ENCODE peak calls at places on chromosomes 12 and 14, in ten cellular contexts. One of them, this sample, is unnamed.

GRCh38 chr12:125892276-125892675 is 827.0 kb downstream of the AACS start:
- DNase-seq in effector CD4-positive, alpha-beta T cell: no peak
- DNase-seq in NCI-H1417: no peak
- DNase-seq in activated CD8-positive, alpha-beta memory T cell treated with anti-CD3 and anti-CD28 coated beads for 4 hours: no peak
- DNase-seq in GM10248: no peak
- DNase-seq in CD8-positive, alpha-beta memory T cell: no peak
- DNase-seq in uterus: no peak
- DNase-seq in left lung: no peak
- DNase-seq in ELF-1: no peak
- DNase-seq in frontal cortex: no peak
- DNase-seq in this sample: no peak

GRCh38 chr14:70002589-70003240 is 123.5 kb downstream of the SMOC1 start:
- DNase-seq in effector CD4-positive, alpha-beta T cell: no peak
- DNase-seq in NCI-H1417: no peak
- DNase-seq in activated CD8-positive, alpha-beta memory T cell treated with anti-CD3 and anti-CD28 coated beads for 4 hours: no peak
- DNase-seq in GM10248: no peak
- DNase-seq in CD8-positive, alpha-beta memory T cell: no peak
- DNase-seq in uterus: no peak
- DNase-seq in left lung: no peak
- DNase-seq in ELF-1: no peak
- DNase-seq in frontal cortex: no peak
- DNase-seq in this sample: no peak

GRCh38 chr12:53217930-53218307 is 10.9 kb upstream of the ITGB7 start:
- DNase-seq in effector CD4-positive, alpha-beta T cell: no peak
- DNase-seq in NCI-H1417: no peak
- DNase-seq in activated CD8-positive, alpha-beta memory T cell treated with anti-CD3 and anti-CD28 coated beads for 4 hours: no peak
- DNase-seq in GM10248: no peak
- DNase-seq in CD8-positive, alpha-beta memory T cell: no peak
- DNase-seq in uterus: no peak
- DNase-seq in left lung: no peak
- DNase-seq in ELF-1: no peak
- DNase-seq in frontal cortex: no peak
- DNase-seq in this sample: no peak

GRCh38 chr12:9048930-9049329 is 59.6 kb downstream of the KLRG1 start:
- DNase-seq in effector CD4-positive, alpha-beta T cell: no peak
- DNase-seq in NCI-H1417: no peak
- DNase-seq in activated CD8-positive, alpha-beta memory T cell treated with anti-CD3 and anti-CD28 coated beads for 4 hours: no peak
- DNase-seq in GM10248: no peak
- DNase-seq in CD8-positive, alpha-beta memory T cell: no peak
- DNase-seq in uterus: no peak
- DNase-seq in left lung: no peak
- DNase-seq in ELF-1: no peak
- DNase-seq in frontal cortex: no peak
- DNase-seq in this sample: no peak

GRCh38 chr14:89303452-89304435 is 113.3 kb downstream of the FOXN3 start:
- DNase-seq in effector CD4-positive, alpha-beta T cell: no peak
- DNase-seq in NCI-H1417: peak
- DNase-seq in activated CD8-positive, alpha-beta memory T cell treated with anti-CD3 and anti-CD28 coated beads for 4 hours: no peak
- DNase-seq in GM10248: peak
- DNase-seq in CD8-positive, alpha-beta memory T cell: peak
- DNase-seq in uterus: peak
- DNase-seq in left lung: peak
- DNase-seq in ELF-1: peak
- DNase-seq in frontal cortex: no peak
- DNase-seq in this sample: peak

GRCh38 chr12:27639265-27639664 is 57.0 kb upstream of the REP15 start:
- DNase-seq in effector CD4-positive, alpha-beta T cell: no peak
- DNase-seq in NCI-H1417: no peak
- DNase-seq in activated CD8-positive, alpha-beta memory T cell treated with anti-CD3 and anti-CD28 coated beads for 4 hours: no peak
- DNase-seq in GM10248: no peak
- DNase-seq in CD8-positive, alpha-beta memory T cell: no peak
- DNase-seq in uterus: no peak
- DNase-seq in left lung: no peak
- DNase-seq in ELF-1: no peak
- DNase-seq in frontal cortex: no peak
- DNase-seq in this sample: no peak

GRCh38 chr12:50151047-50151687 is 16.0 kb downstream of the CERS5 start:
- DNase-seq in effector CD4-positive, alpha-beta T cell: no peak
- DNase-seq in NCI-H1417: no peak
- DNase-seq in activated CD8-positive, alpha-beta memory T cell treated with anti-CD3 and anti-CD28 coated beads for 4 hours: no peak
- DNase-seq in GM10248: no peak
- DNase-seq in CD8-positive, alpha-beta memory T cell: no peak
- DNase-seq in uterus: no peak
- DNase-seq in left lung: no peak
- DNase-seq in ELF-1: no peak
- DNase-seq in frontal cortex: no peak
- DNase-seq in this sample: no peak

GRCh38 chr12:115710104-115710564 is 567.4 kb downstream of the MED13L start:
- DNase-seq in effector CD4-positive, alpha-beta T cell: no peak
- DNase-seq in NCI-H1417: peak
- DNase-seq in activated CD8-positive, alpha-beta memory T cell treated with anti-CD3 and anti-CD28 coated beads for 4 hours: no peak
- DNase-seq in GM10248: no peak
- DNase-seq in CD8-positive, alpha-beta memory T cell: no peak
- DNase-seq in uterus: peak
- DNase-seq in left lung: peak
- DNase-seq in ELF-1: peak
- DNase-seq in frontal cortex: no peak
- DNase-seq in this sample: no peak

GRCh38 chr14:64646103-64646502 is 58.1 kb upstream of the PLEKHG3 start:
- DNase-seq in effector CD4-positive, alpha-beta T cell: no peak
- DNase-seq in NCI-H1417: no peak
- DNase-seq in activated CD8-positive, alpha-beta memory T cell treated with anti-CD3 and anti-CD28 coated beads for 4 hours: no peak
- DNase-seq in GM10248: no peak
- DNase-seq in CD8-positive, alpha-beta memory T cell: no peak
- DNase-seq in uterus: no peak
- DNase-seq in left lung: no peak
- DNase-seq in ELF-1: no peak
- DNase-seq in frontal cortex: no peak
- DNase-seq in this sample: no peak

GRCh38 chr12:6178981-6179761 is 21.0 kb upstream of the CD9 start:
- DNase-seq in effector CD4-positive, alpha-beta T cell: no peak
- DNase-seq in NCI-H1417: peak
- DNase-seq in activated CD8-positive, alpha-beta memory T cell treated with anti-CD3 and anti-CD28 coated beads for 4 hours: no peak
- DNase-seq in GM10248: no peak
- DNase-seq in CD8-positive, alpha-beta memory T cell: no peak
- DNase-seq in uterus: no peak
- DNase-seq in left lung: no peak
- DNase-seq in ELF-1: peak
- DNase-seq in frontal cortex: no peak
- DNase-seq in this sample: no peak

GRCh38 chr14:100649173-100649519 is 61.9 kb upstream of the BEGAIN start:
- DNase-seq in effector CD4-positive, alpha-beta T cell: no peak
- DNase-seq in NCI-H1417: no peak
- DNase-seq in activated CD8-positive, alpha-beta memory T cell treated with anti-CD3 and anti-CD28 coated beads for 4 hours: no peak
- DNase-seq in GM10248: no peak
- DNase-seq in CD8-positive, alpha-beta memory T cell: no peak
- DNase-seq in uterus: no peak
- DNase-seq in left lung: no peak
- DNase-seq in ELF-1: no peak
- DNase-seq in frontal cortex: no peak
- DNase-seq in this sample: no peak

GRCh38 chr14:103597623-103598372 is 31.2 kb upstream of the KLC1 start:
- DNase-seq in effector CD4-positive, alpha-beta T cell: no peak
- DNase-seq in NCI-H1417: no peak
- DNase-seq in activated CD8-positive, alpha-beta memory T cell treated with anti-CD3 and anti-CD28 coated beads for 4 hours: no peak
- DNase-seq in GM10248: no peak
- DNase-seq in CD8-positive, alpha-beta memory T cell: no peak
- DNase-seq in uterus: peak
- DNase-seq in left lung: no peak
- DNase-seq in ELF-1: no peak
- DNase-seq in frontal cortex: no peak
- DNase-seq in this sample: no peak

GRCh38 chr14:99522934-99523660 is 41.9 kb downstream of the CCNK start:
- DNase-seq in effector CD4-positive, alpha-beta T cell: no peak
- DNase-seq in NCI-H1417: no peak
- DNase-seq in activated CD8-positive, alpha-beta memory T cell treated with anti-CD3 and anti-CD28 coated beads for 4 hours: no peak
- DNase-seq in GM10248: no peak
- DNase-seq in CD8-positive, alpha-beta memory T cell: no peak
- DNase-seq in uterus: no peak
- DNase-seq in left lung: no peak
- DNase-seq in ELF-1: peak
- DNase-seq in frontal cortex: no peak
- DNase-seq in this sample: no peak

GRCh38 chr14:71169028-71169427 is 261.8 kb downstream of the PCNX1 start:
- DNase-seq in effector CD4-positive, alpha-beta T cell: no peak
- DNase-seq in NCI-H1417: no peak
- DNase-seq in activated CD8-positive, alpha-beta memory T cell treated with anti-CD3 and anti-CD28 coated beads for 4 hours: no peak
- DNase-seq in GM10248: no peak
- DNase-seq in CD8-positive, alpha-beta memory T cell: no peak
- DNase-seq in uterus: no peak
- DNase-seq in left lung: no peak
- DNase-seq in ELF-1: no peak
- DNase-seq in frontal cortex: no peak
- DNase-seq in this sample: peak

GRCh38 chr12:112936927-112937326 is 1.3 kb upstream of the OAS3 start:
- DNase-seq in effector CD4-positive, alpha-beta T cell: no peak
- DNase-seq in NCI-H1417: no peak
- DNase-seq in activated CD8-positive, alpha-beta memory T cell treated with anti-CD3 and anti-CD28 coated beads for 4 hours: no peak
- DNase-seq in GM10248: no peak
- DNase-seq in CD8-positive, alpha-beta memory T cell: no peak
- DNase-seq in uterus: no peak
- DNase-seq in left lung: no peak
- DNase-seq in ELF-1: no peak
- DNase-seq in frontal cortex: no peak
- DNase-seq in this sample: no peak

GRCh38 chr12:49863946-49864816 is 21.3 kb upstream of the BCDIN3D start:
- DNase-seq in effector CD4-positive, alpha-beta T cell: no peak
- DNase-seq in NCI-H1417: no peak
- DNase-seq in activated CD8-positive, alpha-beta memory T cell treated with anti-CD3 and anti-CD28 coated beads for 4 hours: no peak
- DNase-seq in GM10248: no peak
- DNase-seq in CD8-positive, alpha-beta memory T cell: no peak
- DNase-seq in uterus: no peak
- DNase-seq in left lung: no peak
- DNase-seq in ELF-1: no peak
- DNase-seq in frontal cortex: no peak
- DNase-seq in this sample: no peak

GRCh38 chr12:26803552-26803951 is 29.4 kb downstream of the ITPR2 start:
- DNase-seq in effector CD4-positive, alpha-beta T cell: no peak
- DNase-seq in NCI-H1417: no peak
- DNase-seq in activated CD8-positive, alpha-beta memory T cell treated with anti-CD3 and anti-CD28 coated beads for 4 hours: no peak
- DNase-seq in GM10248: no peak
- DNase-seq in CD8-positive, alpha-beta memory T cell: no peak
- DNase-seq in uterus: no peak
- DNase-seq in left lung: no peak
- DNase-seq in ELF-1: no peak
- DNase-seq in frontal cortex: no peak
- DNase-seq in this sample: no peak

GRCh38 chr12:121932914-121933521 is 14.6 kb downstream of the CFAP251 start:
- DNase-seq in effector CD4-positive, alpha-beta T cell: no peak
- DNase-seq in NCI-H1417: no peak
- DNase-seq in activated CD8-positive, alpha-beta memory T cell treated with anti-CD3 and anti-CD28 coated beads for 4 hours: no peak
- DNase-seq in GM10248: no peak
- DNase-seq in CD8-positive, alpha-beta memory T cell: no peak
- DNase-seq in uterus: no peak
- DNase-seq in left lung: no peak
- DNase-seq in ELF-1: no peak
- DNase-seq in frontal cortex: no peak
- DNase-seq in this sample: no peak

GRCh38 chr12:124053855-124054254 is 80.8 kb downstream of the ZNF664 start:
- DNase-seq in effector CD4-positive, alpha-beta T cell: no peak
- DNase-seq in NCI-H1417: peak
- DNase-seq in activated CD8-positive, alpha-beta memory T cell treated with anti-CD3 and anti-CD28 coated beads for 4 hours: no peak
- DNase-seq in GM10248: no peak
- DNase-seq in CD8-positive, alpha-beta memory T cell: no peak
- DNase-seq in uterus: peak
- DNase-seq in left lung: peak
- DNase-seq in ELF-1: peak
- DNase-seq in frontal cortex: no peak
- DNase-seq in this sample: peak

GRCh38 chr12:109461049-109461845 is 15.9 kb downstream of the KCTD10 start:
- DNase-seq in effector CD4-positive, alpha-beta T cell: no peak
- DNase-seq in NCI-H1417: no peak
- DNase-seq in activated CD8-positive, alpha-beta memory T cell treated with anti-CD3 and anti-CD28 coated beads for 4 hours: no peak
- DNase-seq in GM10248: peak
- DNase-seq in CD8-positive, alpha-beta memory T cell: no peak
- DNase-seq in uterus: no peak
- DNase-seq in left lung: peak
- DNase-seq in ELF-1: peak
- DNase-seq in frontal cortex: no peak
- DNase-seq in this sample: peak

GRCh38 chr12:117472983-117473382 is 111.6 kb upstream of the NOS1 start:
- DNase-seq in effector CD4-positive, alpha-beta T cell: no peak
- DNase-seq in NCI-H1417: no peak
- DNase-seq in activated CD8-positive, alpha-beta memory T cell treated with anti-CD3 and anti-CD28 coated beads for 4 hours: no peak
- DNase-seq in GM10248: no peak
- DNase-seq in CD8-positive, alpha-beta memory T cell: no peak
- DNase-seq in uterus: no peak
- DNase-seq in left lung: no peak
- DNase-seq in ELF-1: peak
- DNase-seq in frontal cortex: no peak
- DNase-seq in this sample: no peak

GRCh38 chr12:93825501-93825888 is 148.3 kb downstream of the CRADD start:
- DNase-seq in effector CD4-positive, alpha-beta T cell: no peak
- DNase-seq in NCI-H1417: no peak
- DNase-seq in activated CD8-positive, alpha-beta memory T cell treated with anti-CD3 and anti-CD28 coated beads for 4 hours: no peak
- DNase-seq in GM10248: no peak
- DNase-seq in CD8-positive, alpha-beta memory T cell: no peak
- DNase-seq in uterus: no peak
- DNase-seq in left lung: no peak
- DNase-seq in ELF-1: peak
- DNase-seq in frontal cortex: no peak
- DNase-seq in this sample: no peak

GRCh38 chr12:43806737-43807072 is 588 bp upstream of the TWF1 start:
- DNase-seq in effector CD4-positive, alpha-beta T cell: no peak
- DNase-seq in NCI-H1417: no peak
- DNase-seq in activated CD8-positive, alpha-beta memory T cell treated with anti-CD3 and anti-CD28 coated beads for 4 hours: no peak
- DNase-seq in GM10248: no peak
- DNase-seq in CD8-positive, alpha-beta memory T cell: no peak
- DNase-seq in uterus: no peak
- DNase-seq in left lung: no peak
- DNase-seq in ELF-1: no peak
- DNase-seq in frontal cortex: peak
- DNase-seq in this sample: no peak

GRCh38 chr12:21220266-21220665 is 89.3 kb downstream of the SLCO1B1 start:
- DNase-seq in effector CD4-positive, alpha-beta T cell: no peak
- DNase-seq in NCI-H1417: no peak
- DNase-seq in activated CD8-positive, alpha-beta memory T cell treated with anti-CD3 and anti-CD28 coated beads for 4 hours: no peak
- DNase-seq in GM10248: no peak
- DNase-seq in CD8-positive, alpha-beta memory T cell: no peak
- DNase-seq in uterus: no peak
- DNase-seq in left lung: no peak
- DNase-seq in ELF-1: no peak
- DNase-seq in frontal cortex: no peak
- DNase-seq in this sample: no peak

GRCh38 chr12:48199784-48200198 is 3.3 kb downstream of the OR10AD1 start:
- DNase-seq in effector CD4-positive, alpha-beta T cell: no peak
- DNase-seq in NCI-H1417: no peak
- DNase-seq in activated CD8-positive, alpha-beta memory T cell treated with anti-CD3 and anti-CD28 coated beads for 4 hours: no peak
- DNase-seq in GM10248: no peak
- DNase-seq in CD8-positive, alpha-beta memory T cell: peak
- DNase-seq in uterus: peak
- DNase-seq in left lung: no peak
- DNase-seq in ELF-1: peak
- DNase-seq in frontal cortex: no peak
- DNase-seq in this sample: no peak

GRCh38 chr12:122081108-122081696 is 2.6 kb downstream of the MLXIP start:
- DNase-seq in effector CD4-positive, alpha-beta T cell: no peak
- DNase-seq in NCI-H1417: no peak
- DNase-seq in activated CD8-positive, alpha-beta memory T cell treated with anti-CD3 and anti-CD28 coated beads for 4 hours: no peak
- DNase-seq in GM10248: no peak
- DNase-seq in CD8-positive, alpha-beta memory T cell: no peak
- DNase-seq in uterus: no peak
- DNase-seq in left lung: peak
- DNase-seq in ELF-1: no peak
- DNase-seq in frontal cortex: no peak
- DNase-seq in this sample: no peak

GRCh38 chr12:44812062-44812461 is 64.1 kb downstream of the NELL2 start:
- DNase-seq in effector CD4-positive, alpha-beta T cell: peak
- DNase-seq in NCI-H1417: no peak
- DNase-seq in activated CD8-positive, alpha-beta memory T cell treated with anti-CD3 and anti-CD28 coated beads for 4 hours: no peak
- DNase-seq in GM10248: no peak
- DNase-seq in CD8-positive, alpha-beta memory T cell: peak
- DNase-seq in uterus: no peak
- DNase-seq in left lung: no peak
- DNase-seq in ELF-1: no peak
- DNase-seq in frontal cortex: no peak
- DNase-seq in this sample: peak

GRCh38 chr12:120734210-120734609 is 8.6 kb downstream of the ACADS start:
- DNase-seq in effector CD4-positive, alpha-beta T cell: no peak
- DNase-seq in NCI-H1417: peak
- DNase-seq in activated CD8-positive, alpha-beta memory T cell treated with anti-CD3 and anti-CD28 coated beads for 4 hours: no peak
- DNase-seq in GM10248: no peak
- DNase-seq in CD8-positive, alpha-beta memory T cell: no peak
- DNase-seq in uterus: no peak
- DNase-seq in left lung: no peak
- DNase-seq in ELF-1: no peak
- DNase-seq in frontal cortex: no peak
- DNase-seq in this sample: no peak

This sample was measured in GM20000.